ENCODE peak calls at places on chromosome 4, in seven cellular contexts. One of them, this sample, is unnamed.
A peak's percentile ranks its signal among the peaks of the same experiment; 100 is the strongest.

GRCh38 chr4:74109116-74109791 is 10.3 kb upstream of the CXCL2 start:
- DNase-seq in GM06990: no peak
- DNase-seq in tibial artery: no peak
- DNase-seq in AG10803: peak; percentile 98
- DNase-seq in NB4: peak; percentile 86
- DNase-seq in neural progenitor cell: peak; percentile 28
- DNase-seq in epithelial cell of proximal tubule: peak; percentile 96
- DNase-seq in this sample: no peak

GRCh38 chr4:1969928-1970723 is 38.6 kb downstream of the NELFA start:
- DNase-seq in GM06990: no peak
- DNase-seq in tibial artery: no peak
- DNase-seq in AG10803: no peak
- DNase-seq in NB4: no peak
- DNase-seq in neural progenitor cell: no peak
- DNase-seq in epithelial cell of proximal tubule: no peak
- DNase-seq in this sample: no peak

GRCh38 chr4:122827899-122828601 is 1.4 kb downstream of the FGF2 start:
- DNase-seq in GM06990: peak; percentile 65
- DNase-seq in tibial artery: peak; percentile 74
- DNase-seq in AG10803: peak; percentile 58
- DNase-seq in NB4: peak; percentile 19
- DNase-seq in neural progenitor cell: peak; percentile 85
- DNase-seq in epithelial cell of proximal tubule: peak; percentile 72
- DNase-seq in this sample: peak; percentile 85

GRCh38 chr4:162038112-162038511 is 125.7 kb downstream of the FSTL5 start:
- DNase-seq in GM06990: no peak
- DNase-seq in tibial artery: no peak
- DNase-seq in AG10803: no peak
- DNase-seq in NB4: no peak
- DNase-seq in neural progenitor cell: no peak
- DNase-seq in epithelial cell of proximal tubule: no peak
- DNase-seq in this sample: no peak

GRCh38 chr4:100935090-100935489 is 412.2 kb downstream of the PPP3CA start:
- DNase-seq in GM06990: no peak
- DNase-seq in tibial artery: no peak
- DNase-seq in AG10803: no peak
- DNase-seq in NB4: peak; percentile 26
- DNase-seq in neural progenitor cell: no peak
- DNase-seq in epithelial cell of proximal tubule: no peak
- DNase-seq in this sample: no peak

GRCh38 chr4:754221-755120 is 48.8 kb downstream of the PCGF3 start:
- DNase-seq in GM06990: no peak
- DNase-seq in tibial artery: no peak
- DNase-seq in AG10803: no peak
- DNase-seq in NB4: no peak
- DNase-seq in neural progenitor cell: no peak
- DNase-seq in epithelial cell of proximal tubule: no peak
- DNase-seq in this sample: no peak

GRCh38 chr4:167234388-167234881 is at the start of gene SPOCK3:
- DNase-seq in GM06990: peak; percentile 23
- DNase-seq in tibial artery: no peak
- DNase-seq in AG10803: peak; percentile 1
- DNase-seq in NB4: no peak
- DNase-seq in neural progenitor cell: peak; percentile 75
- DNase-seq in epithelial cell of proximal tubule: no peak
- DNase-seq in this sample: no peak

GRCh38 chr4:44848466-44848865 is 122.1 kb upstream of the GNPDA2 start:
- DNase-seq in GM06990: no peak
- DNase-seq in tibial artery: no peak
- DNase-seq in AG10803: no peak
- DNase-seq in NB4: no peak
- DNase-seq in neural progenitor cell: no peak
- DNase-seq in epithelial cell of proximal tubule: no peak
- DNase-seq in this sample: no peak

GRCh38 chr4:8592366-8593267 is at the start of gene CPZ:
- DNase-seq in GM06990: no peak
- DNase-seq in tibial artery: no peak
- DNase-seq in AG10803: peak; percentile 39
- DNase-seq in NB4: no peak
- DNase-seq in neural progenitor cell: peak; percentile 88
- DNase-seq in epithelial cell of proximal tubule: no peak
- DNase-seq in this sample: no peak

GRCh38 chr4:26122690-26123089 is 198.1 kb upstream of the RBPJ start:
- DNase-seq in GM06990: no peak
- DNase-seq in tibial artery: no peak
- DNase-seq in AG10803: no peak
- DNase-seq in NB4: no peak
- DNase-seq in neural progenitor cell: no peak
- DNase-seq in epithelial cell of proximal tubule: no peak
- DNase-seq in this sample: no peak

GRCh38 chr4:189917161-189917891 is 23.3 kb upstream of the FRG1 start:
- DNase-seq in GM06990: no peak
- DNase-seq in tibial artery: no peak
- DNase-seq in AG10803: no peak
- DNase-seq in NB4: no peak
- DNase-seq in neural progenitor cell: no peak
- DNase-seq in epithelial cell of proximal tubule: no peak
- DNase-seq in this sample: no peak

GRCh38 chr4:189912170-189912569 is 28.5 kb upstream of the FRG1 start:
- DNase-seq in GM06990: no peak
- DNase-seq in tibial artery: no peak
- DNase-seq in AG10803: no peak
- DNase-seq in NB4: peak; percentile 15
- DNase-seq in neural progenitor cell: peak; percentile 5
- DNase-seq in epithelial cell of proximal tubule: no peak
- DNase-seq in this sample: no peak
- TF ChIP-seq CTCF in GM06990: peak; percentile 48
- TF ChIP-seq CTCF in tibial artery: no peak
- TF ChIP-seq CTCF in AG10803: peak; percentile 56
- TF ChIP-seq CTCF in NB4: peak; percentile 47
- TF ChIP-seq CTCF in neural progenitor cell: peak; percentile 60
- TF ChIP-seq CTCF in epithelial cell of proximal tubule: peak; percentile 46
- TF ChIP-seq CTCF in this sample: peak; percentile 51

GRCh38 chr4:163489929-163490328 is 4.6 kb upstream of the TMA16 start:
- DNase-seq in GM06990: no peak
- DNase-seq in tibial artery: no peak
- DNase-seq in AG10803: no peak
- DNase-seq in NB4: no peak
- DNase-seq in neural progenitor cell: no peak
- DNase-seq in epithelial cell of proximal tubule: no peak
- DNase-seq in this sample: no peak

GRCh38 chr4:163494360-163495241 is at the start of gene TMA16:
- DNase-seq in GM06990: peak; percentile 94
- DNase-seq in tibial artery: peak; percentile 91
- DNase-seq in AG10803: peak; percentile 94
- DNase-seq in NB4: peak; percentile 96
- DNase-seq in neural progenitor cell: peak; percentile 93
- DNase-seq in epithelial cell of proximal tubule: peak; percentile 59
- DNase-seq in this sample: peak; percentile 92

GRCh38 chr4:163493643-163494359 is 689 bp upstream of the TMA16 start:
- DNase-seq in GM06990: peak; percentile 51
- DNase-seq in tibial artery: no peak
- DNase-seq in AG10803: no peak
- DNase-seq in NB4: peak; percentile 68
- DNase-seq in neural progenitor cell: no peak
- DNase-seq in epithelial cell of proximal tubule: no peak
- DNase-seq in this sample: peak; percentile 65

GRCh38 chr4:163495900-163496299 is 1.4 kb downstream of the TMA16 start:
- DNase-seq in GM06990: peak; percentile 31
- DNase-seq in tibial artery: no peak
- DNase-seq in AG10803: no peak
- DNase-seq in NB4: peak; percentile 50
- DNase-seq in neural progenitor cell: no peak
- DNase-seq in epithelial cell of proximal tubule: no peak
- DNase-seq in this sample: peak; percentile 31

DNA sequence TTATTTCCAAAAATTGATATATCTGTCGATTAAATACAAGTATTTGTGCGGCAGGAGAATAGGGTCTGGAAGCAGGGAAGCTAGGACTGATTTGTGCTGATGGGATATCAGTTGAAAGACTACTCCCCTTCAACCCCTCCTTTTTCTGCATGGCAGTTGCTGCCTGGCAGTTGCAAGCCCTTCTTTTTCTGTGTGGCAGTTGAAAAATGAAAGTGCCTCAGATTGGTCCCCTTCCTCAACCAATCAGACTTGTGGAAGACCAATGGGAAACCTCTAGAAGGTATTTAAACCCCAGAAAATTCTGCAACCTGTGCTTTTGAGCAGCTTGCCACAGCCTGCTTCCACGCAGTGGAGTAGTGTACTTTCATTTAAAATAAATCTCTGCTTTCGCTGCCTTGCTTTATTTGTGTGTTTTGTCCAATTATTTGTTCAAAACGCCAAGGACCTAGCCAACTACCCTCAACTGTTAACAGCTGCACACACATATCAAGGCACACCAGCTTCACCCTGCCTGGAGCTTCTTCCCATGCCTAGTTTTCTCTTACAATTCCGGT is 1.5 kb upstream of the TMA16 start:
- DNase-seq in GM06990: no peak
- DNase-seq in tibial artery: no peak
- DNase-seq in AG10803: no peak
- DNase-seq in NB4: peak; percentile 43
- DNase-seq in neural progenitor cell: no peak
- DNase-seq in epithelial cell of proximal tubule: no peak
- DNase-seq in this sample: no peak
- H3K4me3 ChIP-seq in GM06990: peak overlapping the region; percentile 87
- H3K4me3 ChIP-seq in tibial artery: no peak overlapping the region
- H3K4me3 ChIP-seq in AG10803: no peak overlapping the region
- H3K4me3 ChIP-seq in NB4: peak overlapping the region; percentile 93
- H3K4me3 ChIP-seq in neural progenitor cell: no peak overlapping the region
- H3K4me3 ChIP-seq in epithelial cell of proximal tubule: no peak overlapping the region
- H3K4me3 ChIP-seq in this sample: peak overlapping the region; percentile 89

GRCh38 chr4:107930821-107931774 is at the start of gene CYP2U1:
- DNase-seq in GM06990: peak; percentile 87
- DNase-seq in tibial artery: peak; percentile 95
- DNase-seq in AG10803: peak; percentile 63
- DNase-seq in NB4: no peak
- DNase-seq in neural progenitor cell: peak; percentile 96
- DNase-seq in epithelial cell of proximal tubule: no peak
- DNase-seq in this sample: no peak
- TF ChIP-seq CTCF in GM06990: no peak
- TF ChIP-seq CTCF in tibial artery: peak; percentile 20
- TF ChIP-seq CTCF in AG10803: no peak
- TF ChIP-seq CTCF in NB4: no peak
- TF ChIP-seq CTCF in neural progenitor cell: peak; percentile 22
- TF ChIP-seq CTCF in epithelial cell of proximal tubule: no peak
- TF ChIP-seq CTCF in this sample: no peak

GRCh38 chr4:176794151-176794550 is 1.4 kb upstream of the VEGFC start:
- DNase-seq in GM06990: no peak
- DNase-seq in tibial artery: no peak
- DNase-seq in AG10803: peak; percentile 95
- DNase-seq in NB4: no peak
- DNase-seq in neural progenitor cell: no peak
- DNase-seq in epithelial cell of proximal tubule: no peak
- DNase-seq in this sample: no peak
- H3K4me3 ChIP-seq in GM06990: no peak overlapping the region
- H3K4me3 ChIP-seq in tibial artery: no peak overlapping the region
- H3K4me3 ChIP-seq in AG10803: no peak overlapping the region
- H3K4me3 ChIP-seq in NB4: no peak overlapping the region
- H3K4me3 ChIP-seq in neural progenitor cell: no peak overlapping the region
- H3K4me3 ChIP-seq in epithelial cell of proximal tubule: no peak overlapping the region
- H3K4me3 ChIP-seq in this sample: no peak overlapping the region

GRCh38 chr4:156977435-156978160 is 6.0 kb upstream of the PDGFC start:
- DNase-seq in GM06990: no peak
- DNase-seq in tibial artery: no peak
- DNase-seq in AG10803: peak; percentile 92
- DNase-seq in NB4: no peak
- DNase-seq in neural progenitor cell: no peak
- DNase-seq in epithelial cell of proximal tubule: no peak
- DNase-seq in this sample: no peak

GRCh38 chr4:156981262-156981661 is 9.7 kb upstream of the PDGFC start:
- DNase-seq in GM06990: no peak
- DNase-seq in tibial artery: no peak
- DNase-seq in AG10803: no peak
- DNase-seq in NB4: no peak
- DNase-seq in neural progenitor cell: no peak
- DNase-seq in epithelial cell of proximal tubule: no peak
- DNase-seq in this sample: no peak

DNA sequence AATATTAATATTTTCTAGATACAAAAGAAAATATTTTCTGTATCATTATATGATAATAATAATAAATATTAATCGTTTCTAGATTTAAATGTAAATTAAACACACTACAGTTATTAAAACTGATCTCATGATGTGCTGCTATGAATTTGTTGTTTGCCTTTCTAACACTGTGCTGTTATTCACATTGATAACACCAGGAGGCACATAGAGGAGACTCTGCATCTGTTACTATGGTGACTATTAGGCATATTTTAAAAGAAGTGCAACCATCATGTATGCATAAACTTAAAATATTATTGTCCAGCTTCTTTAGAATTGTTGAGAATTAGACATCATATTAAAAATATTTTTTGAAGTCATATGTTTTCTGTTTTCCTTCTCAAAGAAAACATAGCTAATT is 11.8 kb upstream of the PDGFC start:
- DNase-seq in GM06990: no peak
- DNase-seq in tibial artery: no peak
- DNase-seq in AG10803: no peak
- DNase-seq in NB4: no peak
- DNase-seq in neural progenitor cell: no peak
- DNase-seq in epithelial cell of proximal tubule: no peak
- DNase-seq in this sample: no peak
- TF ChIP-seq CTCF in GM06990: no peak
- TF ChIP-seq CTCF in tibial artery: peak; percentile 40
- TF ChIP-seq CTCF in AG10803: peak; percentile 58
- TF ChIP-seq CTCF in NB4: no peak
- TF ChIP-seq CTCF in neural progenitor cell: peak; percentile 36
- TF ChIP-seq CTCF in epithelial cell of proximal tubule: peak; percentile 63
- TF ChIP-seq CTCF in this sample: no peak

GRCh38 chr4:153488006-153488718 is 22.0 kb downstream of the TMEM131L start:
- DNase-seq in GM06990: peak; percentile 85
- DNase-seq in tibial artery: no peak
- DNase-seq in AG10803: no peak
- DNase-seq in NB4: no peak
- DNase-seq in neural progenitor cell: no peak
- DNase-seq in epithelial cell of proximal tubule: no peak
- DNase-seq in this sample: peak; percentile 90
- H3K4me3 ChIP-seq in GM06990: peak overlapping the region; percentile 90
- H3K4me3 ChIP-seq in tibial artery: peak overlapping the region; percentile 30
- H3K4me3 ChIP-seq in AG10803: no peak overlapping the region
- H3K4me3 ChIP-seq in NB4: no peak overlapping the region
- H3K4me3 ChIP-seq in neural progenitor cell: no peak overlapping the region
- H3K4me3 ChIP-seq in epithelial cell of proximal tubule: no peak overlapping the region
- H3K4me3 ChIP-seq in this sample: peak overlapping the region; percentile 80

DNA sequence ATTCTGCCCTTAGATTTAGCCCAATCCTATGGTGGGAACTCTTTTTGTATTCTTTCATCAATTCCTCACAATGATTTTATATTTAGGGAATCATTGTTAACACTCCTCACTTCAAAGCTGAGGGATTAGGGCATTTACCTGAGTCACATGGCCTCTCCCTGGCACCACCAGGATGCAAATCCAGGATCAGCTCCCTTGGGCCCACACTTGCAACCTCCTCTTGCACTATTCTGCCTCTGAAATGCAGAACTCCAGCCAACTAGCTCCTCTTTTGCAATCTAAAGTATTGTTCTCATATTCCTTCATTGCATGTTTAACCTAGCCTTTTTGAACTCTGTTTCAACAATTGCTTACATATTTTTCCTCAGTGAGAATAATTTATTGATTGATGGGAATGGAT is 3.2 kb upstream of the RELL1 start:
- DNase-seq in GM06990: no peak
- DNase-seq in tibial artery: no peak
- DNase-seq in AG10803: peak; percentile 46
- DNase-seq in NB4: peak; percentile 33
- DNase-seq in neural progenitor cell: no peak
- DNase-seq in epithelial cell of proximal tubule: no peak
- DNase-seq in this sample: no peak
- TF ChIP-seq CTCF in GM06990: no peak
- TF ChIP-seq CTCF in tibial artery: no peak
- TF ChIP-seq CTCF in AG10803: no peak
- TF ChIP-seq CTCF in NB4: no peak
- TF ChIP-seq CTCF in neural progenitor cell: no peak
- TF ChIP-seq CTCF in epithelial cell of proximal tubule: no peak
- TF ChIP-seq CTCF in this sample: no peak